ENCODE peak calls at places on chromosomes 13 and 19, in seven cellular contexts. One of them, this sample, is unnamed.

GRCh38 chr13:19838726-19839342 is 24.6 kb downstream of the ZMYM5 start:
- DNase-seq in heart left ventricle: no peak
- DNase-seq in OCI-LY7: no peak
- DNase-seq in stomach: no peak
- DNase-seq in endothelial cell of umbilical vein: no peak
- DNase-seq in left ventricle myocardium inferior: no peak
- DNase-seq in psoas muscle: no peak
- DNase-seq in this sample: peak

GRCh38 chr13:89673789-89674311 is 1673.6 kb upstream of the MIR17HG start:
- DNase-seq in endothelial cell of umbilical vein: no peak
- DNase-seq in stomach: no peak
- DNase-seq in psoas muscle: no peak
- DNase-seq in heart left ventricle: no peak
- DNase-seq in OCI-LY7: no peak
- DNase-seq in left ventricle myocardium inferior: no peak
- DNase-seq in this sample: no peak

GRCh38 chr13:78430166-78430791 is 173.1 kb downstream of the POU4F1 start:
- DNase-seq in psoas muscle: no peak
- DNase-seq in OCI-LY7: no peak
- DNase-seq in left ventricle myocardium inferior: no peak
- DNase-seq in endothelial cell of umbilical vein: no peak
- DNase-seq in stomach: no peak
- DNase-seq in heart left ventricle: no peak
- DNase-seq in this sample: no peak

GRCh38 chr19:13974073-13974472 is 21.8 kb downstream of the DCAF15 start:
- DNase-seq in heart left ventricle: no peak
- DNase-seq in psoas muscle: no peak
- DNase-seq in endothelial cell of umbilical vein: no peak
- DNase-seq in stomach: peak
- DNase-seq in OCI-LY7: peak
- DNase-seq in left ventricle myocardium inferior: no peak
- DNase-seq in this sample: no peak

GRCh38 chr19:10113964-10114650 is 2.6 kb downstream of the P2RY11 start:
- DNase-seq in heart left ventricle: no peak
- DNase-seq in OCI-LY7: no peak
- DNase-seq in left ventricle myocardium inferior: no peak
- DNase-seq in psoas muscle: no peak
- DNase-seq in stomach: no peak
- DNase-seq in endothelial cell of umbilical vein: no peak
- DNase-seq in this sample: no peak

GRCh38 chr13:97454699-97455098 is 20.7 kb downstream of the RAP2A start:
- DNase-seq in endothelial cell of umbilical vein: no peak
- DNase-seq in OCI-LY7: no peak
- DNase-seq in left ventricle myocardium inferior: no peak
- DNase-seq in stomach: no peak
- DNase-seq in psoas muscle: no peak
- DNase-seq in heart left ventricle: no peak
- DNase-seq in this sample: no peak

GRCh38 chr19:33755314-33756020 is 41.2 kb upstream of the KCTD15 start:
- DNase-seq in endothelial cell of umbilical vein: no peak
- DNase-seq in left ventricle myocardium inferior: no peak
- DNase-seq in heart left ventricle: no peak
- DNase-seq in psoas muscle: no peak
- DNase-seq in OCI-LY7: no peak
- DNase-seq in stomach: no peak
- DNase-seq in this sample: no peak

GRCh38 chr13:40789275-40790231 is at the start of gene SLC25A15:
- DNase-seq in heart left ventricle: peak
- DNase-seq in OCI-LY7: peak
- DNase-seq in endothelial cell of umbilical vein: peak
- DNase-seq in stomach: peak
- DNase-seq in psoas muscle: peak
- DNase-seq in left ventricle myocardium inferior: peak
- DNase-seq in this sample: peak

GRCh38 chr13:111908981-111909380 is 158.0 kb upstream of the SOX1 start:
- DNase-seq in OCI-LY7: no peak
- DNase-seq in endothelial cell of umbilical vein: no peak
- DNase-seq in psoas muscle: no peak
- DNase-seq in heart left ventricle: no peak
- DNase-seq in left ventricle myocardium inferior: no peak
- DNase-seq in stomach: no peak
- DNase-seq in this sample: no peak

GRCh38 chr19:35006342-35006998 is 6.3 kb downstream of the GRAMD1A start:
- DNase-seq in OCI-LY7: no peak
- DNase-seq in heart left ventricle: no peak
- DNase-seq in left ventricle myocardium inferior: no peak
- DNase-seq in endothelial cell of umbilical vein: peak
- DNase-seq in stomach: peak
- DNase-seq in psoas muscle: no peak
- DNase-seq in this sample: peak

GRCh38 chr19:10209305-10209704 is 14.6 kb upstream of the DNMT1 start:
- DNase-seq in stomach: no peak
- DNase-seq in left ventricle myocardium inferior: no peak
- DNase-seq in heart left ventricle: no peak
- DNase-seq in psoas muscle: no peak
- DNase-seq in OCI-LY7: no peak
- DNase-seq in endothelial cell of umbilical vein: no peak
- DNase-seq in this sample: peak

GRCh38 chr13:29369060-29369743 is 226.3 kb downstream of the SLC7A1 start:
- DNase-seq in endothelial cell of umbilical vein: peak
- DNase-seq in stomach: no peak
- DNase-seq in left ventricle myocardium inferior: no peak
- DNase-seq in heart left ventricle: no peak
- DNase-seq in OCI-LY7: peak
- DNase-seq in psoas muscle: no peak
- DNase-seq in this sample: peak

GRCh38 chr19:45045671-45046353 is 7.0 kb downstream of the CLASRP start:
- DNase-seq in left ventricle myocardium inferior: no peak
- DNase-seq in heart left ventricle: no peak
- DNase-seq in stomach: peak
- DNase-seq in OCI-LY7: no peak
- DNase-seq in endothelial cell of umbilical vein: no peak
- DNase-seq in psoas muscle: no peak
- DNase-seq in this sample: no peak

GRCh38 chr13:32075150-32075851 is 43.7 kb downstream of the FRY start:
- DNase-seq in heart left ventricle: no peak
- DNase-seq in left ventricle myocardium inferior: no peak
- DNase-seq in endothelial cell of umbilical vein: no peak
- DNase-seq in OCI-LY7: no peak
- DNase-seq in psoas muscle: no peak
- DNase-seq in stomach: no peak
- DNase-seq in this sample: no peak

GRCh38 chr13:104491951-104492350 is 1425.7 kb upstream of the SLC10A2 start:
- DNase-seq in heart left ventricle: no peak
- DNase-seq in left ventricle myocardium inferior: no peak
- DNase-seq in OCI-LY7: no peak
- DNase-seq in psoas muscle: no peak
- DNase-seq in endothelial cell of umbilical vein: no peak
- DNase-seq in stomach: no peak
- DNase-seq in this sample: no peak

GRCh38 chr13:20353973-20354372 is 121.9 kb upstream of the GJB6 start:
- DNase-seq in left ventricle myocardium inferior: no peak
- DNase-seq in endothelial cell of umbilical vein: no peak
- DNase-seq in OCI-LY7: no peak
- DNase-seq in psoas muscle: no peak
- DNase-seq in stomach: no peak
- DNase-seq in heart left ventricle: no peak
- DNase-seq in this sample: peak

GRCh38 chr19:3556978-3557460 is 367 bp downstream of the MFSD12 start:
- DNase-seq in psoas muscle: peak
- DNase-seq in heart left ventricle: no peak
- DNase-seq in stomach: peak
- DNase-seq in left ventricle myocardium inferior: no peak
- DNase-seq in endothelial cell of umbilical vein: peak
- DNase-seq in OCI-LY7: peak
- DNase-seq in this sample: no peak

GRCh38 chr19:45497791-45498190 is 452 bp upstream of the PPM1N start:
- DNase-seq in endothelial cell of umbilical vein: no peak
- DNase-seq in heart left ventricle: no peak
- DNase-seq in psoas muscle: no peak
- DNase-seq in left ventricle myocardium inferior: no peak
- DNase-seq in OCI-LY7: no peak
- DNase-seq in stomach: no peak
- DNase-seq in this sample: no peak

GRCh38 chr19:40804783-40805242 is 5.8 kb downstream of the EGLN2 start:
- DNase-seq in psoas muscle: no peak
- DNase-seq in stomach: peak
- DNase-seq in endothelial cell of umbilical vein: no peak
- DNase-seq in heart left ventricle: no peak
- DNase-seq in OCI-LY7: peak
- DNase-seq in left ventricle myocardium inferior: no peak
- DNase-seq in this sample: no peak

DNA sequence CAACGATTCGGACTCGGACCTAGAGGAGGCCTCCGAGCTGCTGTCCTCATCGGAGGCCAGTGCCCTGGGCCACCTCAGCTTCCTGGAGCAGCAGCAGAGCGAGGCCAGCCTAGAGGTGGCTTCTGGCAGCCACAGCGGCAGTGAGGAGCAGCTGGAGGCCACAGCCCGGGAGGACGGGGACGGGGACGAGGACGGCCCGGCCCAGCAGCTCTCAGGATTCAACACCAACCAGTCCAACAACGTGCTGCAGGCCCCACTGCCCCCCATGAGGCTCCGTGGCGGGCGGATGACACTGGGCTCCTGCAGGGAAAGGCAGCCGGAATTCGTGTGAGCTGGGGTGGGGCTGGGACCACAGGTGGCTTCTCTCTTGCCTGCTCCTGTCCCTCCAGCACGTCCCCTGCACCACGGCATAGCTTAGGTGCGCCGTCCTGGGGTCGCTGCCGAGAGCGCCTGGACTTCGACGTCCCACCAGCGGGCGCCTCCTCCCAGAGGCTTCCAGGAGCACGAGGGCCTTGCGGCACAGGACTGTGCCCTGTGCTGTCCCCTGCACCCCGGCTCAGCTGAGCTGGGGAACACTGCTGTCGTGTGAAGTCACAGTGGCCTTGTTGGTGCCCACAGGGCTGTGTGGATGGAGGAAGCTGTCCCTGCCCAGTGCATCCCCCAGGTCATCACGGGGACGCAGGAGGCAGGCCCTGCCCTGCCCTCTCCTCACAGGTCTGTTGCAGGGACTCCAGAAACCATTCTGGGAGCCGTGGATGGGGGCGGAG is 9.3 kb downstream of the POLR2E start:
- DNase-seq in psoas muscle: no peak
- DNase-seq in endothelial cell of umbilical vein: no peak
- DNase-seq in OCI-LY7: no peak
- DNase-seq in stomach: no peak
- DNase-seq in left ventricle myocardium inferior: no peak
- DNase-seq in heart left ventricle: no peak
- DNase-seq in this sample: no peak
- H3K4me3 ChIP-seq in psoas muscle: no peak
- H3K4me3 ChIP-seq in endothelial cell of umbilical vein: no peak
- H3K4me3 ChIP-seq in OCI-LY7: no peak
- H3K4me3 ChIP-seq in stomach: no peak
- H3K4me3 ChIP-seq in left ventricle myocardium inferior: no peak
- H3K4me3 ChIP-seq in heart left ventricle: no peak
- H3K4me3 ChIP-seq in this sample: no peak

GRCh38 chr19:50911206-50912101 is at the start of gene KLK4:
- DNase-seq in heart left ventricle: no peak
- DNase-seq in left ventricle myocardium inferior: no peak
- DNase-seq in psoas muscle: no peak
- DNase-seq in endothelial cell of umbilical vein: no peak
- DNase-seq in OCI-LY7: no peak
- DNase-seq in stomach: no peak
- DNase-seq in this sample: no peak
- TF ChIP-seq CTCF in heart left ventricle: no peak
- TF ChIP-seq CTCF in left ventricle myocardium inferior: no peak
- TF ChIP-seq CTCF in psoas muscle: no peak
- TF ChIP-seq CTCF in endothelial cell of umbilical vein: no peak
- TF ChIP-seq CTCF in OCI-LY7: no peak
- TF ChIP-seq CTCF in stomach: no peak
- TF ChIP-seq CTCF in this sample: no peak

GRCh38 chr19:845707-846481 is 5.1 kb downstream of the PRTN3 start:
- DNase-seq in stomach: no peak
- DNase-seq in endothelial cell of umbilical vein: no peak
- DNase-seq in psoas muscle: no peak
- DNase-seq in heart left ventricle: no peak
- DNase-seq in left ventricle myocardium inferior: no peak
- DNase-seq in OCI-LY7: no peak
- DNase-seq in this sample: no peak

GRCh38 chr19:840519-841206 is at the start of gene PRTN3:
- DNase-seq in stomach: no peak
- DNase-seq in endothelial cell of umbilical vein: no peak
- DNase-seq in OCI-LY7: no peak
- DNase-seq in left ventricle myocardium inferior: no peak
- DNase-seq in heart left ventricle: no peak
- DNase-seq in psoas muscle: no peak
- DNase-seq in this sample: no peak

GRCh38 chr19:844300-844971 is 3.6 kb downstream of the PRTN3 start:
- DNase-seq in OCI-LY7: no peak
- DNase-seq in endothelial cell of umbilical vein: no peak
- DNase-seq in psoas muscle: no peak
- DNase-seq in left ventricle myocardium inferior: no peak
- DNase-seq in heart left ventricle: no peak
- DNase-seq in stomach: no peak
- DNase-seq in this sample: no peak

GRCh38 chr19:843180-843835 is 2.5 kb downstream of the PRTN3 start:
- DNase-seq in OCI-LY7: no peak
- DNase-seq in psoas muscle: peak
- DNase-seq in endothelial cell of umbilical vein: no peak
- DNase-seq in left ventricle myocardium inferior: no peak
- DNase-seq in heart left ventricle: peak
- DNase-seq in stomach: peak
- DNase-seq in this sample: no peak

DNA sequence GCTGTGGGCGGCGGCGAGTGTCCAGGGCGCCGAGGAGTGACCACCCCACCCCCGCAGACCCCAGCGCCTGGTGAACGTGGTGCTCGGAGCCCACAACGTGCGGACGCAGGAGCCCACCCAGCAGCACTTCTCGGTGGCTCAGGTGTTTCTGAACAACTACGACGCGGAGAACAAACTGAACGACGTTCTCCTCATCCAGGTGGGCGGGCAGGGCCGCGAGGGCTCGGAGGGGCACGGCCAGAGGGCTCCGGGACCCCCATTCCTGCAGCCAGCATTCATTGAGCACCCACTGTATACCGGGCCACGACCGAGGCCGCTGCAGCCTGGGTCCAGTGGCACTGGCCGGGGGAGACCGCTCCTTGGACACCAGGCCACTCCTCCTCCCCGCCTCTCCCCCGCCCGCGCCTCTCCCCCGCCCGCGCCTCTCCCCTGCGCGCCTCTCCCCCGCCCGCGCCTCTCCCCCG is 3.1 kb downstream of the PRTN3 start:
- DNase-seq in heart left ventricle: no peak
- DNase-seq in psoas muscle: no peak
- DNase-seq in left ventricle myocardium inferior: no peak
- DNase-seq in OCI-LY7: no peak
- DNase-seq in stomach: no peak
- DNase-seq in endothelial cell of umbilical vein: no peak
- DNase-seq in this sample: no peak
- H3K4me3 ChIP-seq in heart left ventricle: peak
- H3K4me3 ChIP-seq in psoas muscle: peak
- H3K4me3 ChIP-seq in left ventricle myocardium inferior: peak
- H3K4me3 ChIP-seq in OCI-LY7: no peak
- H3K4me3 ChIP-seq in stomach: no peak
- H3K4me3 ChIP-seq in endothelial cell of umbilical vein: no peak
- H3K4me3 ChIP-seq in this sample: no peak

DNA sequence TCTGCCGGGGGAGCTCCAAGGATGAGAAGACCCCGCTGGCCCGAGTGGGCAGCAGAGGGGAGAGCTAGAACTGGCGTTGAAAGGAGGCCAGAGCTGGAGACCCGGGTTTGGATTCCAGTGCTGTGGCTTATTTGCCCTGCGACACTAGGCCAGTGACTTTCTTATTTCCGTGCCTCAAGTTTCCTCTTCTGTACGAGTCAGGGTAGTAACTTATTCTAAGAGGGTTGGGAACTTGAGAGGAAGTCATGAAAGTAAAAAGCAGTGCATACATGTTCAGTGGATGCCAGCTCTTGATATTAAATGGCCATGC is 670 bp downstream of the FAM32A start:
- DNase-seq in heart left ventricle: peak
- DNase-seq in OCI-LY7: peak
- DNase-seq in endothelial cell of umbilical vein: no peak
- DNase-seq in psoas muscle: no peak
- DNase-seq in left ventricle myocardium inferior: no peak
- DNase-seq in stomach: no peak
- DNase-seq in this sample: no peak
- TF ChIP-seq CTCF in heart left ventricle: no peak
- TF ChIP-seq CTCF in OCI-LY7: peak
- TF ChIP-seq CTCF in endothelial cell of umbilical vein: peak
- TF ChIP-seq CTCF in psoas muscle: peak
- TF ChIP-seq CTCF in left ventricle myocardium inferior: peak
- TF ChIP-seq CTCF in stomach: no peak
- TF ChIP-seq CTCF in this sample: peak

This sample was measured in fibroblast of the aortic adventitia.